ENCODE peak calls at places on chromosome 22, in eight cellular contexts. U, V, Y, T, W, Z, D and C are unnamed samples.

GRCh38 chr22:43343262-43343988 is at the start of gene SCUBE1:
- DNase-seq in W (peak; percentile 13), D (peak; percentile 86), Y (no peak), Z (peak; percentile 95), V (peak; percentile 65), T (no peak), U (peak; percentile 95), C (peak; percentile 89)

GRCh38 chr22:17965538-17966402 is 58.6 kb downstream of the MICAL3 start:
- DNase-seq in T (no peak), U (no peak), Z (no peak), Y (no peak), D (no peak), V (no peak), W (no peak), C (no peak)

GRCh38 chr22:27734066-27734465 is 67.5 kb downstream of the MN1 start:
- DNase-seq in Y (no peak), Z (no peak), U (no peak), V (no peak), D (no peak), W (no peak), T (no peak), C (no peak)

GRCh38 chr22:24359452-24360120 is 67.8 kb upstream of the ADORA2A start:
- DNase-seq in D (no peak), Y (no peak), Z (no peak), U (no peak), T (no peak), W (no peak), V (no peak), C (no peak)

GRCh38 chr22:29987143-29987542 is 93.1 kb upstream of the HORMAD2 start:
- DNase-seq in W (no peak), Z (no peak), V (no peak), Y (no peak), T (no peak), D (no peak), U (no peak), C (no peak)

GRCh38 chr22:26658671-26659478 is 1.5 kb downstream of the MIAT start:
- DNase-seq in Z (peak; percentile 94), D (peak; percentile 85), W (peak; percentile 83), U (peak; percentile 76), T (peak; percentile 84), V (peak; percentile 93), Y (peak; percentile 88), C (peak; percentile 99)

GRCh38 chr22:31350410-31350863 is 4.3 kb upstream of the PATZ1 start:
- DNase-seq in W (no peak), T (no peak), Z (peak; percentile 37), V (peak; percentile 38), U (peak; percentile 89), D (peak; percentile 58), Y (no peak), C (peak; percentile 69)

GRCh38 chr22:47091921-47092700 is 329.7 kb downstream of the TBC1D22A start:
- DNase-seq in W (no peak), Z (no peak), T (no peak), D (no peak), V (no peak), U (no peak), Y (no peak), C (no peak)

GRCh38 chr22:49091917-49092545 is 735.6 kb downstream of the BRD1 start:
- DNase-seq in W (no peak), U (no peak), V (no peak), Y (no peak), Z (no peak), D (no peak), T (no peak), C (no peak)

GRCh38 chr22:31585161-31585859 is 76.7 kb downstream of the PISD start:
- DNase-seq in U (no peak), W (no peak), Y (no peak), V (peak; percentile 72), T (no peak), D (no peak), Z (no peak), C (no peak)

GRCh38 chr22:29700949-29701927 is 18.6 kb upstream of the CABP7 start:
- DNase-seq in W (peak; percentile 94), U (peak; percentile 64), Z (peak; percentile 77), T (peak; percentile 67), V (peak; percentile 25), D (peak; percentile 57), Y (peak; percentile 51), C (peak; percentile 77)

GRCh38 chr22:38031491-38031890 is 25.7 kb upstream of the PICK1 start:
- DNase-seq in U (no peak), D (no peak), Y (no peak), W (no peak), T (no peak), V (no peak), Z (no peak), C (no peak)

GRCh38 chr22:38034884-38035529 is 22.2 kb upstream of the PICK1 start:
- DNase-seq in T (no peak), V (no peak), Z (no peak), Y (no peak), U (peak; percentile 23), D (no peak), W (no peak), C (no peak)

GRCh38 chr22:38033522-38034277 is 23.5 kb upstream of the PICK1 start:
- DNase-seq in Z (peak; percentile 66), T (no peak), W (no peak), U (no peak), V (no peak), D (no peak), Y (no peak), C (no peak)

GRCh38 chr22:38034278-38034882 is 22.8 kb upstream of the PICK1 start:
- DNase-seq in V (peak; percentile 96), U (peak; percentile 42), Z (peak; percentile 79), T (no peak), Y (peak; percentile 68), W (peak; percentile 74), D (peak; percentile 87), C (peak; percentile 84)

DNA sequence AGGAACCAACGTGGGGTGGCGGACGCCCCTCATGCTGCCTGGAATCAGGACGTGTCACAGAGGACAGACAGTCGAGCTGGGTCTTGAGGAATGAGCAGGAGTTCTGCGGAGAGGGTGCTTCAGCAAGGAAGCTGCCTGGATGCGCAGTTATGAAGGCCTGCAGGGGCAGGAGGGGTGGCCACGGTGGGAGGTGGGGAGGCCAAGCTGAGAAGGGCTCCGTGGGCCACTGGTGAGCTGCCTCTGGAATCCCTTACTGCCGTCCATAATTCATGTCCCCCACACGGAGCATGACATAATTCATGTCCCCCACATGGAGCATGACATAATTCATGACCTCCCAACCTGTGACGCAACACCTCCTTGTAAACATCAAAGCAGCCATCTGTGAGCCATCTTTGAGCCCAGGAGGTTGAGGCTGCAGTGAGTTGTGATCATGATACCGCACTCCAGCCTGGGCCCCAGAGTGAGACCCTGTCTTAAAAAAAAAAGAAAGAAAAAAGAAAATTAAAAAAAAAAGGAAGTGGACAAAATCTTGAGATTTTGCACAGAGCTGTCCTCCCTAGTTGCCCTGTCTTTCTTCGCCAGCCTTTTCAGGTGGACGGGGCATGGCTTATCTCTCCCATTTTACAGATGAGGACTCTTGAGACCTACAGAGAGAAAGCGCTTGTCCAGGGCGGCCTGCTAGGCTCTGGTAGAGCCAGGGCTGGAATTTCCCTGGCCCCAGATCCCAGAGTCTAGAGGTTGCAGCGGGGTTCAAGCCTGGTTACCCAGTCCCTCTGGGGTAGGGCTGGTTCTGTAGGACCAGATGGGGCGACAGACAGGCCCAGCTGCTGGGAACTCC is 24.3 kb upstream of the PICK1 start:
- DNase-seq in W (no peak), U (no peak), V (peak; percentile 83), D (peak; percentile 45), T (no peak), Z (no peak), Y (no peak), C (no peak)
- TF ChIP-seq EZH2phosphoT487 in W (no peak), U (no peak), V (no peak), D (no peak), T (no peak), Z (no peak), Y (no peak), C (no peak)

GRCh38 chr22:46023558-46023981 is 46.6 kb upstream of the WNT7B start:
- DNase-seq in D (no peak), V (peak; percentile 69), Y (no peak), U (no peak), Z (no peak), T (no peak), W (no peak), C (no peak)
- TF ChIP-seq EZH2phosphoT487 in D (no peak), V (no peak), Y (no peak), U (no peak), Z (no peak), T (no peak), W (no peak), C (no peak)

GRCh38 chr22:39169797-39170466 is 17.5 kb upstream of the CBX7 start:
- DNase-seq in V (no peak), Y (no peak), W (no peak), T (no peak), D (no peak), Z (no peak), U (no peak), C (no peak)

GRCh38 chr22:39173050-39173706 is 20.7 kb upstream of the CBX7 start:
- DNase-seq in U (no peak), V (no peak), W (no peak), T (no peak), Y (no peak), Z (no peak), D (no peak), C (no peak)

GRCh38 chr22:39171623-39172264 is 19.3 kb upstream of the CBX7 start:
- DNase-seq in D (no peak), W (no peak), V (no peak), T (peak; percentile 66), Z (no peak), Y (no peak), U (no peak), C (peak; percentile 66)

GRCh38 chr22:39173787-39174497 is 21.5 kb upstream of the CBX7 start:
- DNase-seq in T (no peak), U (no peak), Z (no peak), Y (no peak), D (no peak), V (peak; percentile 20), W (no peak), C (no peak)

GRCh38 chr22:39170825-39171622 is 18.5 kb upstream of the CBX7 start:
- DNase-seq in V (peak; percentile 85), D (peak; percentile 89), T (peak; percentile 91), U (peak; percentile 79), Z (peak; percentile 89), Y (peak; percentile 50), W (peak; percentile 77), C (peak; percentile 91)
- TF ChIP-seq EZH2phosphoT487 in V (no peak), D (no peak), T (no peak), U (no peak), Z (no peak), Y (no peak), W (no peak), C (no peak)

DNA sequence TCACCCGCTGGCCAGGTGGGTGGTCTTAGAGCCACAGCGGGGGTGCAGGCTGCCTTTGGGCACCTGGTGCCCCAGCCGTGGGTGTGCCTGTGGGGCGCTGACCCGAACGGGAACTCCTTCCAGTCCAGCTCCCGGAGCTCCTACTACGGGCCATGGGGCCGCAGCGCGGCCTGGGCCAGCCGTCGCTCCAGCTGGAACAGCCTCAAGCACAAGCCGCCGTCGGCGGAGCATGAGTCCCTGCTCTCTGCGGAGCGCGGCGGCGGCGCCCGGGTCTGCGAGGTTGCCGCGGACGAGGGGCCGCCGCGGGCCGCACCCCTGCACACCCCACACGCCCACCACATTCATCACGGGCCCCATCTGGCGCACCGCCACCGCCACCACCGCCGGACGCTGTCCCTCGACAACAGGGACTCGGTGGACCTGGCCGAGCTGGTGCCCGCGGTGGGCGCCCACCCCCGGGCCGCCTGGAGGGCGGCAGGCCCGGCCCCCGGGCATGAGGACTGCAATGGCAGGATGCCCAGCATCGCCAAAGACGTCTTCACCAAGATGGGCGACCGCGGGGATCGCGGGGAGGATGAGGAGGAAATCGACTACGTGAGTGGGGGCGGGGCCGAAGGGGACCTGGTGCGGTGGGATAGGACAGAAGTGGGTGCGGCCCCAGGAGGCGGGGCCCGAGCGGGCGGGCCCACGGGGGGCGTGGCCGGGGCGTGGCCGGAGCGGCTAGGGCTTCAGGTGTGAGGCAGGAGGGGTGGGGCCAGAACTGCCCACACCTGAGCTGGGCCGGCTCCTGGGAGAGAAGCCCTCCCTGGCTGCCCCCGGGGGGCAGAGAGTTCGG is 91.5 kb downstream of the CACNA1I start:
- DNase-seq in Y (no peak), D (peak; percentile 69), Z (peak; percentile 78), V (no peak), W (no peak), U (no peak), T (no peak), C (peak; percentile 97)
- TF ChIP-seq EZH2phosphoT487 in Y (no peak), D (no peak), Z (peak; percentile 81), V (no peak), W (no peak), U (no peak), T (no peak), C (no peak)